ENCODE peak calls at places on chromosomes 12 and 14, in nine cellular contexts. D is kidney glomerular epithelial cell, I is Peyer's patch, Y is B cell, L is cerebellar cortex, K is psoas muscle, W is astrocyte of the spinal cord, O is SW480, H is iris pigment epithelial cell. T is an unnamed sample.

GRCh38 chr14:77268989-77269595 is 1.9 kb downstream of the NGB start:
- DNase-seq in D (no peak), I (no peak), Y (no peak), L (no peak), K (no peak), W (no peak), O (peak), H (no peak), T (no peak)

GRCh38 chr12:104154806-104155205 is 16.8 kb upstream of the NFYB start:
- DNase-seq in D (no peak), I (no peak), Y (no peak), L (no peak), K (no peak), W (no peak), O (no peak), H (no peak), T (no peak)

GRCh38 chr12:53844989-53845836 is 93.4 kb upstream of the HOXC13 start:
- DNase-seq in D (peak), I (no peak), Y (no peak), L (peak), K (no peak), W (no peak), O (peak), H (peak), T (no peak)

GRCh38 chr12:6831021-6831420 is 2.8 kb downstream of the P3H3 start:
- DNase-seq in D (no peak), I (no peak), Y (no peak), L (no peak), K (no peak), W (no peak), O (no peak), H (no peak), T (no peak)

GRCh38 chr14:93804654-93805053 is 16.4 kb upstream of the PRIMA1 start:
- DNase-seq in D (no peak), I (no peak), Y (no peak), L (no peak), K (no peak), W (no peak), O (no peak), H (no peak), T (no peak)

GRCh38 chr14:105767315-105767714 is 240.9 kb downstream of the TMEM121 start:
- DNase-seq in D (no peak), I (peak), Y (no peak), L (no peak), K (no peak), W (no peak), O (no peak), H (no peak), T (no peak)

GRCh38 chr12:26831959-26832816 is 806 bp downstream of the ITPR2 start:
- DNase-seq in D (peak), I (peak), Y (peak), L (peak), K (peak), W (peak), O (peak), H (peak), T (peak)

GRCh38 chr12:32390572-32391219 is 8.7 kb upstream of the FGD4 start:
- DNase-seq in D (no peak), I (peak), Y (peak), L (no peak), K (peak), W (peak), O (no peak), H (peak), T (no peak)

GRCh38 chr14:101351146-101351545 is 210.1 kb upstream of the DIO3 start:
- DNase-seq in D (no peak), I (no peak), Y (no peak), L (no peak), K (no peak), W (no peak), O (no peak), H (no peak), T (no peak)

GRCh38 chr14:82661258-82661657 is 1127.6 kb upstream of the SEL1L start:
- DNase-seq in D (no peak), I (no peak), Y (no peak), L (no peak), K (no peak), W (no peak), O (no peak), H (no peak), T (no peak)

GRCh38 chr14:56534656-56535055 is 44.9 kb upstream of the TMEM260 start:
- DNase-seq in D (no peak), I (no peak), Y (no peak), L (no peak), K (no peak), W (no peak), O (no peak), H (no peak), T (no peak)

T was measured in Right ventricle myocardium inferior.